ENCODE peak calls at places on chromosome 9, in eight cellular contexts. F, M, B, U, I, E, W and O are unnamed samples.

GRCh38 chr9:112042244-112042638 is 132.9 kb downstream of the SUSD1 start:
- DNase-seq in F (no peak), M (no peak), B (no peak), U (no peak), I (no peak), E (no peak), W (no peak), O (no peak)

GRCh38 chr9:131238402-131239021 is 37.8 kb downstream of the FAM78A start:
- DNase-seq in F (peak; percentile 56), M (peak; percentile 38), B (no peak), U (no peak), I (no peak), E (no peak), W (no peak), O (no peak)

GRCh38 chr9:32738501-32739172 is 44.7 kb upstream of the TMEM215 start:
- DNase-seq in F (no peak), M (no peak), B (no peak), U (no peak), I (no peak), E (no peak), W (no peak), O (no peak)

GRCh38 chr9:18142964-18143363 is 331.0 kb upstream of the ADAMTSL1 start:
- DNase-seq in F (no peak), M (peak; percentile 10), B (no peak), U (no peak), I (no peak), E (no peak), W (no peak), O (no peak)

GRCh38 chr9:114266969-114267368 is 55.9 kb upstream of the ORM1 start:
- DNase-seq in F (peak; percentile 68), M (no peak), B (no peak), U (no peak), I (no peak), E (no peak), W (no peak), O (no peak)

GRCh38 chr9:63817622-63818518 is 1467.1 kb downstream of the FOXD4L5 start:
- DNase-seq in F (peak; percentile 8), M (peak; percentile 73), B (no peak), U (peak; percentile 75), I (no peak), E (peak; percentile 47), W (peak; percentile 91), O (peak; percentile 10)

GRCh38 chr9:12426198-12426864 is 266.9 kb upstream of the TYRP1 start:
- DNase-seq in F (no peak), M (no peak), B (no peak), U (no peak), I (no peak), E (no peak), W (peak; percentile 49), O (no peak)

GRCh38 chr9:114893622-114894021 is 36.8 kb downstream of the TNFSF8 start:
- DNase-seq in F (peak; percentile 55), M (no peak), B (no peak), U (no peak), I (no peak), E (no peak), W (no peak), O (no peak)

GRCh38 chr9:29750062-29750461 is 2176.8 kb upstream of the C9orf72 start:
- DNase-seq in F (no peak), M (no peak), B (no peak), U (no peak), I (no peak), E (no peak), W (no peak), O (no peak)

GRCh38 chr9:124132671-124133147 is 121.1 kb downstream of the LHX2 start:
- DNase-seq in F (peak; percentile 16), M (no peak), B (no peak), U (no peak), I (no peak), E (no peak), W (no peak), O (no peak)

GRCh38 chr9:134626576-134627416 is 14.8 kb upstream of the COL5A1 start:
- DNase-seq in F (peak; percentile 59), M (peak; percentile 6), B (no peak), U (no peak), I (no peak), E (no peak), W (no peak), O (no peak)

GRCh38 chr9:69027355-69028097 is 8.0 kb upstream of the FXN start:
- DNase-seq in F (peak; percentile 45), M (peak; percentile 31), B (peak; percentile 78), U (peak; percentile 51), I (peak; percentile 47), E (peak; percentile 55), W (no peak), O (peak; percentile 54)

GRCh38 chr9:15377625-15378252 is 44.9 kb upstream of the SNAPC3 start:
- DNase-seq in F (no peak), M (no peak), B (no peak), U (no peak), I (no peak), E (no peak), W (no peak), O (no peak)

GRCh38 chr9:126127591-126127990 is 199.0 kb upstream of the MVB12B start:
- DNase-seq in F (no peak), M (no peak), B (no peak), U (no peak), I (no peak), E (peak; percentile 3), W (peak; percentile 27), O (no peak)

GRCh38 chr9:14155237-14155636 is 158.7 kb downstream of the NFIB start:
- DNase-seq in F (no peak), M (no peak), B (no peak), U (no peak), I (no peak), E (no peak), W (no peak), O (no peak)

GRCh38 chr9:14158136-14158781 is 155.7 kb downstream of the NFIB start:
- DNase-seq in F (no peak), M (no peak), B (no peak), U (no peak), I (no peak), E (no peak), W (no peak), O (no peak)

GRCh38 chr9:14156046-14156445 is 157.9 kb downstream of the NFIB start:
- DNase-seq in F (no peak), M (no peak), B (no peak), U (peak; percentile 37), I (no peak), E (no peak), W (no peak), O (no peak)

GRCh38 chr9:14159440-14160222 is 154.3 kb downstream of the NFIB start:
- DNase-seq in F (peak; percentile 30), M (no peak), B (no peak), U (no peak), I (no peak), E (no peak), W (no peak), O (no peak)

DNA sequence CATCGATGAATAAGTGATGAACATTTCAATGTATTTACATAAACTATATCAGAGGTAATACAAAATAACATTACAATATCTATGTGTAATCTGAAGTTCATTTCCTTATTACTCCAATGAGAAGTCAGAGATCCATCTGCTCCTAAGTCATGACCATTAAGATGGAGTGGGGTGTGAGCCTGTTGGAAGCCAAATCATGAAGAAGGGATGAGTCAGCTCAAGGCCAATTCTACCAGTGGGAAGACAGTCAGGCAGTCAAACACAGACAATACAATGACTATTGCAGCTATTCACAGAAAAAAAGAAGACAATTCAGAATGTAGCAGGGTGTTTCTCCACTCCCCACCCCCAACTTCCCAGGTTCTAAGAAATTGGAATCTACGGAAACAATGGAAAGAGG is 155.0 kb downstream of the NFIB start:
- DNase-seq in F (peak; percentile 79), M (no peak), B (peak; percentile 6), U (no peak), I (no peak), E (no peak), W (no peak), O (no peak)
- TF ChIP-seq USF2 in F (no peak), M (no peak), B (no peak), U (no peak), I (no peak), E (no peak), W (no peak), O (no peak)

GRCh38 chr9:81753436-81753835 is 64.1 kb upstream of the TLE1 start:
- DNase-seq in F (no peak), M (no peak), B (no peak), U (no peak), I (no peak), E (no peak), W (no peak), O (no peak)
- TF ChIP-seq USF2 in F (no peak), M (no peak), B (no peak), U (no peak), I (no peak), E (no peak), W (no peak), O (no peak)

GRCh38 chr9:78521680-78522079 is 224.8 kb downstream of the PSAT1 start:
- DNase-seq in F (no peak), M (no peak), B (no peak), U (no peak), I (no peak), E (no peak), W (no peak), O (no peak)
- TF ChIP-seq USF2 in F (no peak), M (no peak), B (no peak), U (no peak), I (no peak), E (no peak), W (no peak), O (no peak)

GRCh38 chr9:95108777-95109176 is 208.7 kb downstream of the FANCC start:
- DNase-seq in F (no peak), M (no peak), B (no peak), U (no peak), I (no peak), E (no peak), W (no peak), O (no peak)

GRCh38 chr9:95104966-95105365 is 212.5 kb downstream of the FANCC start:
- DNase-seq in F (no peak), M (no peak), B (no peak), U (no peak), I (no peak), E (no peak), W (no peak), O (no peak)

GRCh38 chr9:95107976-95108375 is 209.5 kb downstream of the FANCC start:
- DNase-seq in F (no peak), M (no peak), B (no peak), U (no peak), I (no peak), E (no peak), W (no peak), O (no peak)

GRCh38 chr9:95105519-95106287 is 211.8 kb downstream of the FANCC start:
- DNase-seq in F (no peak), M (no peak), B (no peak), U (no peak), I (no peak), E (no peak), W (no peak), O (no peak)

DNA sequence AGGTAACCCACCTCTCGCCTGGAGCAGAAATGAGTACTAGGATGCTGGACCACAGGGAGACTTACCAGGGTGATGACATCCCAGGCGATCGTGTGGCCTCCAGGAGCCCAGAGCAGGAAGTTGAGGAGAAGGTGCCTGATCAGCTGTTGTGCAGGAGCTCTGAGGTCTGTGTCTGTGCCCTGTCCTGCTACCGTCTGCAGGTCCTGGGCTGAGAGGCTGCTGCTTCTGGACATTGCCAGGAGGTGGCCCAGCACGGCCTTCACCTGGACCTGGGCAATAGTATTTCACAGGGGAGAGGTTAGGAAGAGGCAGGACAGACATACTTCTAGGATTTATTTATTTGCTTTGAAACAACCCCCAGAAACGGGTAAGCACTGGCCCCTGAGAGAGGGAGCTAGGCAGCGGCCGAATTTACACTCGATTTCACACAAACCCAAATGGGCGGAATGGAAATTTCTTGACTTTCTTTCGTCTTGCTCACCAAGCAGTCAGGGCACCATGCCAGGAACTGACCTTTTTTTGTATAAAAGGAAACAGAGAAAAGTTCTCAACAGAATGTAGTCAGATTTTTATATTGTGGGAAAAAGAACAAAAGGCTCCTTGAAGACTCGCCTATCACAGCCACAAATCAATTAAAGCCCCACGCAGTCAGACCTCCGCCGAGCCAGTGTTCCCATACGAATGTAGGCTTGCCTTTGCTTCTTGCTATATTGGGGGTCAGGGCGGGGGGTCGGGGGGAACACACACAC is 210.3 kb downstream of the FANCC start:
- DNase-seq in F (peak; percentile 58), M (no peak), B (no peak), U (no peak), I (no peak), E (no peak), W (no peak), O (no peak)
- TF ChIP-seq USF2 in F (no peak), M (no peak), B (no peak), U (no peak), I (no peak), E (no peak), W (no peak), O (no peak)